ENCODE peak calls at places on chromosomes 3 and 15, in eight cellular contexts. O, T, U, M, F, X, C and Y are unnamed samples.

GRCh38 chr3:27254896-27255295 is 114.3 kb downstream of the NEK10 start:
- DNase-seq in O (no peak), T (no peak), U (no peak), M (no peak), F (no peak), X (no peak), C (no peak), Y (no peak)

GRCh38 chr3:40985195-40985594 is 214.1 kb upstream of the CTNNB1 start:
- DNase-seq in O (no peak), T (no peak), U (no peak), M (no peak), F (no peak), X (no peak), C (no peak), Y (no peak)

GRCh38 chr15:33089878-33090757 is 104.4 kb downstream of the FMN1 start:
- DNase-seq in O (no peak), T (peak), U (no peak), M (peak), F (no peak), X (no peak), C (no peak), Y (no peak)

GRCh38 chr3:123090700-123091585 is 24.1 kb downstream of the PDIA5 start:
- DNase-seq in O (no peak), T (no peak), U (no peak), M (peak), F (no peak), X (no peak), C (no peak), Y (no peak)

GRCh38 chr3:25783661-25784512 is 644 bp upstream of the NGLY1 start:
- DNase-seq in O (no peak), T (peak), U (no peak), M (peak), F (no peak), X (no peak), C (no peak), Y (peak)

GRCh38 chr3:118682916-118683315 is 351.7 kb downstream of the IGSF11 start:
- DNase-seq in O (no peak), T (no peak), U (no peak), M (no peak), F (no peak), X (no peak), C (no peak), Y (no peak)

GRCh38 chr15:77702211-77702957 is 69.7 kb upstream of the LINGO1 start:
- DNase-seq in O (no peak), T (peak), U (no peak), M (peak), F (peak), X (peak), C (no peak), Y (no peak)

GRCh38 chr15:85337398-85338074 is 42.9 kb upstream of the AKAP13 start:
- DNase-seq in O (no peak), T (no peak), U (no peak), M (no peak), F (no peak), X (peak), C (peak), Y (no peak)

GRCh38 chr3:176352716-176353334 is 844.5 kb downstream of the TBL1XR1 start:
- DNase-seq in O (no peak), T (no peak), U (no peak), M (peak), F (no peak), X (no peak), C (no peak), Y (no peak)

GRCh38 chr3:170054204-170054603 is 16.4 kb downstream of the GPR160 start:
- DNase-seq in O (no peak), T (no peak), U (no peak), M (no peak), F (no peak), X (no peak), C (no peak), Y (no peak)
- TF ChIP-seq CTCF in O (no peak), T (peak), U (no peak), M (peak), F (peak), X (no peak), C (peak), Y (peak)

GRCh38 chr3:46609074-46609735 is 3.1 kb upstream of the FAM240A start:
- DNase-seq in O (no peak), T (no peak), U (no peak), M (no peak), F (no peak), X (no peak), C (no peak), Y (no peak)

GRCh38 chr3:46615050-46615449 is 2.7 kb downstream of the FAM240A start:
- DNase-seq in O (no peak), T (no peak), U (no peak), M (no peak), F (no peak), X (no peak), C (no peak), Y (no peak)

GRCh38 chr3:46613313-46614005 is 1.1 kb downstream of the FAM240A start:
- DNase-seq in O (no peak), T (no peak), U (no peak), M (no peak), F (no peak), X (no peak), C (no peak), Y (no peak)

GRCh38 chr3:46609944-46610722 is 2.2 kb upstream of the FAM240A start:
- DNase-seq in O (no peak), T (no peak), U (no peak), M (no peak), F (no peak), X (no peak), C (no peak), Y (no peak)

GRCh38 chr3:46612324-46612723 is at the start of gene FAM240A:
- DNase-seq in O (no peak), T (no peak), U (no peak), M (no peak), F (no peak), X (no peak), C (no peak), Y (no peak)
- TF ChIP-seq CTCF in O (no peak), T (no peak), U (no peak), M (no peak), F (no peak), X (no peak), C (no peak), Y (no peak)

DNA sequence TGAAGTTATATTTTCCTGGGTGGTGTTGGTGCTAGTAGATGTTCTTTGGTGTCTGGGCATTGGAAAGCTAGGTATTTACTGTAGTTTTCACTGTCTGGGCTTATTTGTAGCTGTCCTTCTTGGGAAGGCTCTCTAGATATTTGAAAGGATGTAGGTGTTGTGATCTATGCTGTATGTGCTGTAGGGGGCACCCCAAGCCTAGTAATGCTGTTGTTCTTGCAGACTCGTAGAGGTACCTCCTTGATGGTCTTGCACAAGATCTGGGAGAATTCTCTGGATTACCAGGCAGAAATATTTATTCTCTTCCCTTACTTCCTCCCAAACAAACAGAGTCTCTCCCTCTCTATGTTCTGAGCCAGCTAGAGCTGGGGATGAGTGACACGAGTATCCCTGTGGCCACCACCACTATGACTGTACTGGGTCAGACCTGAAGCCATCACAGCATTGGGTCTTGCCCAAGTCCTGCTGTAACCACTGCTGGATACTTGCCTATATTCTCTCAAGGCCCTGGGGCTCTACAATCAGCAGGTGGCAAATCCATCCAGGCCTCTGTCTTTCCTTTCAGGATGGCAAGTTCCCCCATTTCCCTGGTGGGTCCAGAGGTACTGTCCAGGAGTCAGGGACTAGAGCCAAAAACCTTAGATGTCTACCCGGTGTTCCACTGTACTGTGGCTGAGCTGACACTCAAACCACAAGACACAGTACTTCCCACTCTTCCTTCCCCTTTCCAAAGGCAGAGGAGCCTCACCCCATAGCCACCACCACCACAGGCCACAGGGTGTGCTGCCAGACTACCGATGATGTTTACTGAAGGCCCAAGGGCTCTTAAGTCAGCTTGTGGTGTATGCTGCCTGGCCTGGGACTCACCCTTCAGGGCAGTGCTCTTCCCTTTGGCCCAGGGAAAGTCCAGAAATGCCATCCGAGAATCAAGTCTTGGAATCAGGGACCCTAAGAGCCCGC is 195.2 kb upstream of the DPPA4 start:
- DNase-seq in O (peak), T (peak), U (no peak), M (peak), F (peak), X (no peak), C (no peak), Y (no peak)
- TF ChIP-seq CTCF in O (no peak), T (peak), U (no peak), M (peak), F (peak), X (no peak), C (peak), Y (peak)

GRCh38 chr3:129573493-129573892 is 30.5 kb downstream of the H1-8 start:
- DNase-seq in O (no peak), T (no peak), U (no peak), M (no peak), F (no peak), X (no peak), C (no peak), Y (no peak)
- TF ChIP-seq CTCF in O (no peak), T (no peak), U (no peak), M (no peak), F (no peak), X (no peak), C (no peak), Y (no peak)

GRCh38 chr3:160720123-160720746 is 35.8 kb upstream of the PPM1L start:
- DNase-seq in O (no peak), T (no peak), U (no peak), M (no peak), F (no peak), X (no peak), C (no peak), Y (no peak)
- TF ChIP-seq CTCF in O (peak), T (peak), U (no peak), M (no peak), F (peak), X (no peak), C (no peak), Y (no peak)

DNA sequence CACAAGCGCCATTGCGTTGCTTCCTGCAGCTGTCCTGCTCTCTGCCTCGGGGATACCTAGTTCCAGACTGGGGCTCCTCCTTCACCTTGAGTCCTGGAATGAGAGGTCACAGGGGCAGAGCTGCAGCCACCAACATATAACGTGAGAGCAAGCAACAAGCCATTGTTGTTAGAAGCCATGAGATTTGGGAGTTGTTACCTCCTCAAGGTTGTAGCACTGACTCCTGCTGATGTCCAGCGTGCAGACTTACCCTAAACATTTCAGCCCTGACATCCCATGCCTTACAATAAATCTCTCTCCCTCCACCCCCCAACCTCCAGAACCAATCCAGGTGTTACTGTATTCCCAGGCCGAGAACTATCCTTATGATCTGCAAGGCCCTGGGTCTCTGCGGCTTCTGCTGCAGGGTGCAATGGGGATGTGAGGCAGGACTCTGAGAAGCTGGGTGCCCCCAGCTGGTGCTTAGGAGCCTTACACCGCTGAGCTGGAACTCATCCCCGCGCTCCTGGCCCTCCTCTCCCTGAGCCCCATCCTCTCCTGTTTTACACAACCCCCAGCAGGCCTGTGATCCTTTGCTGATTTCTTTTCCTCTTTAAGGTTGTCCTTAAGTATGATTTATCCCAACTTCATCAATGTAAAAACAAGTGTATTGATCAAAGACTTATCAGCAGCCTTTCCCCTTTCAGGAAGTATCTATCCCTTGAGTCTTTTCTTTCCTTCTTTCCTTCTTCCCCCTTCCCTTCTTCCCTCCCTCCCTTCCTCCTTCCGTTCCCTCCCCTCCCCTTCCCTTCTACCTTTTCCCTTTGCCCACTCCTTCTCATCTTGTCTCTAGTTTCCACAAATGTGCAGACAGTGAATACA is 84.2 kb upstream of the ABHD2 start:
- DNase-seq in O (no peak), T (no peak), U (no peak), M (peak), F (no peak), X (no peak), C (peak), Y (no peak)
- TF ChIP-seq CTCF in O (peak), T (peak), U (no peak), M (peak), F (peak), X (no peak), C (peak), Y (peak)

GRCh38 chr3:54530091-54530490 is 397.8 kb downstream of the LRTM1 start:
- DNase-seq in O (no peak), T (no peak), U (no peak), M (no peak), F (no peak), X (no peak), C (no peak), Y (no peak)
- TF ChIP-seq CTCF in O (no peak), T (no peak), U (no peak), M (no peak), F (no peak), X (no peak), C (no peak), Y (no peak)